ENCODE peak calls at places on chromosome 5, in five cellular contexts. V is GM23248, J is T1000, Z is HuH-7.5, Y is fibroblast of lung. T is an unnamed sample.

GRCh38 chr5:18992264-18992663 is 995.7 kb downstream of the CDH18 start:
- DNase-seq in Y (no peak), Z (no peak), J (no peak), V (no peak), T (no peak)

GRCh38 chr5:97541864-97542263 is 358.8 kb upstream of the RIOK2 start:
- DNase-seq in J (no peak), Z (no peak), V (no peak), Y (no peak), T (no peak)

GRCh38 chr5:139646111-139646510 is 2.0 kb upstream of the CXXC5 start:
- DNase-seq in J (no peak), Y (no peak), Z (no peak), V (no peak), T (no peak)

GRCh38 chr5:107668933-107669542 is 1.7 kb downstream of the EFNA5 start:
- DNase-seq in V (peak), Z (peak), J (no peak), Y (peak), T (peak)

GRCh38 chr5:110590187-110590586 is 136.3 kb downstream of the TMEM232 start:
- DNase-seq in V (peak), Y (peak), Z (no peak), J (no peak), T (peak)

GRCh38 chr5:173217626-173218397 is 17.2 kb downstream of the NKX2-5 start:
- DNase-seq in V (no peak), Y (no peak), J (no peak), Z (no peak), T (no peak)

GRCh38 chr5:101045689-101046088 is 142.6 kb upstream of the ST8SIA4 start:
- DNase-seq in Y (peak), J (no peak), V (peak), Z (no peak), T (no peak)

GRCh38 chr5:40577718-40578117 is 102.0 kb upstream of the PTGER4 start:
- DNase-seq in Y (no peak), J (no peak), Z (no peak), V (no peak), T (no peak)

GRCh38 chr5:26329562-26330189 is 708.7 kb downstream of the CDH9 start:
- DNase-seq in V (peak), Z (peak), J (no peak), Y (no peak), T (no peak)

GRCh38 chr5:155239803-155240202 is 226.2 kb downstream of the KIF4B start:
- DNase-seq in V (no peak), Z (no peak), J (no peak), Y (no peak), T (no peak)